ENCODE peak calls at places on chromosomes 4 and X, in six cellular contexts. V, Z, O, X, A and J are unnamed samples.

GRCh38 chr4:87093443-87094123 is 126.8 kb downstream of the KLHL8 start:
- DNase-seq in V (peak), Z (peak), O (no peak), X (peak), A (no peak), J (peak)

GRCh38 chr4:3303840-3304715 is 11.3 kb downstream of the RGS12 start:
- DNase-seq in V (no peak), Z (no peak), O (no peak), X (no peak), A (no peak), J (no peak)

GRCh38 chr4:119135721-119136121 is at the start of gene MYOZ2:
- DNase-seq in V (no peak), Z (no peak), O (no peak), X (no peak), A (no peak), J (peak)

GRCh38 chrX:129655547-129656248 is 942 bp upstream of the APLN start:
- DNase-seq in V (no peak), Z (peak), O (no peak), X (no peak), A (no peak), J (no peak)

GRCh38 chrX:536616-537015 is 94.0 kb upstream of the SHOX start:
- DNase-seq in V (no peak), Z (no peak), O (no peak), X (no peak), A (no peak), J (no peak)

GRCh38 chrX:40092808-40093435 is 4.8 kb downstream of the BCOR start:
- DNase-seq in V (no peak), Z (no peak), O (no peak), X (no peak), A (no peak), J (no peak)

GRCh38 chr4:141849367-141849766 is 213.0 kb downstream of the IL15 start:
- DNase-seq in V (no peak), Z (no peak), O (no peak), X (no peak), A (no peak), J (no peak)

GRCh38 chr4:38452009-38452408 is 212.0 kb upstream of the KLF3 start:
- DNase-seq in V (no peak), Z (no peak), O (no peak), X (no peak), A (no peak), J (no peak)

GRCh38 chr4:124940387-124940786 is 227.9 kb upstream of the ANKRD50 start:
- DNase-seq in V (peak), Z (no peak), O (no peak), X (peak), A (no peak), J (peak)

GRCh38 chr4:77805802-77806201 is 13.4 kb downstream of the CNOT6L start:
- DNase-seq in V (no peak), Z (no peak), O (no peak), X (no peak), A (no peak), J (no peak)

GRCh38 chrX:121008920-121009319 is 23.4 kb upstream of the CT47A1 start:
- DNase-seq in V (peak), Z (no peak), O (no peak), X (no peak), A (no peak), J (peak)

GRCh38 chr4:105474110-105474518 is 252 bp upstream of the PPA2 start:
- DNase-seq in V (peak), Z (no peak), O (no peak), X (peak), A (peak), J (peak)

GRCh38 chr4:185712350-185713024 is 99.5 kb downstream of the SORBS2 start:
- DNase-seq in V (no peak), Z (no peak), O (no peak), X (no peak), A (no peak), J (no peak)

GRCh38 chr4:185711764-185712163 is 100.2 kb downstream of the SORBS2 start:
- DNase-seq in V (peak), Z (no peak), O (no peak), X (no peak), A (no peak), J (peak)

GRCh38 chr4:185708348-185708747 is 103.6 kb downstream of the SORBS2 start:
- DNase-seq in V (peak), Z (no peak), O (no peak), X (peak), A (no peak), J (peak)

GRCh38 chr4:185709802-185710486 is 102.0 kb downstream of the SORBS2 start:
- DNase-seq in V (peak), Z (no peak), O (no peak), X (peak), A (no peak), J (peak)

GRCh38 chr4:185710487-185710995 is 101.5 kb downstream of the SORBS2 start:
- DNase-seq in V (no peak), Z (no peak), O (no peak), X (no peak), A (no peak), J (peak)
- H3K4me3 ChIP-seq in V (no peak), Z (no peak), O (no peak), X (no peak), A (no peak), J (no peak)

GRCh38 chr4:94208918-94209317 is 1.3 kb downstream of the SMARCAD1 start:
- DNase-seq in V (no peak), Z (peak), O (no peak), X (no peak), A (no peak), J (no peak)

GRCh38 chr4:94202769-94203168 is 4.9 kb upstream of the SMARCAD1 start:
- DNase-seq in V (no peak), Z (no peak), O (no peak), X (no peak), A (no peak), J (no peak)

GRCh38 chr4:94207469-94208224 is at the start of gene SMARCAD1:
- DNase-seq in V (peak), Z (peak), O (peak), X (peak), A (peak), J (peak)

DNA sequence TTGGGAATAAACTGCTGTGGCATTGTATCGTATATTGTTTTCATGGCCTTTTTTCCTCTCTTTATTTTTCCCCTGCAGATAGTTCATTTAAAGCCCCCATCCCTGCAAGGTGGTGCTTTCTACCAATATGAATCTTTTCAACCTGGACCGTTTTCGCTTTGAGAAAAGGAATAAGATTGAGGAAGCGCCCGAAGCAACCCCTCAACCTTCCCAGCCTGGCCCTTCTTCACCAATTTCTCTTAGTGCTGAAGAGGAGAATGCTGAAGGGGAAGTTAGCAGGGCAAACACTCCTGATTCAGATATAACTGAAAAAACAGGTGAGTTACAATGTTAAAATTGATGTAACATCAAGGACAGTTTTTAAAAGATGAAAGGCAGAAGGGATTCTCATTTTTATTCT is 603 bp downstream of the SMARCAD1 start:
- DNase-seq in V (no peak), Z (peak), O (no peak), X (no peak), A (no peak), J (no peak)
- H3K4me3 ChIP-seq in V (peak), Z (peak), O (peak), X (peak), A (peak), J (peak)

GRCh38 chr4:89137231-89137630 is 25.9 kb downstream of the TIGD2 start:
- DNase-seq in V (no peak), Z (no peak), O (no peak), X (no peak), A (no peak), J (no peak)

GRCh38 chr4:89137695-89138094 is 26.4 kb downstream of the TIGD2 start:
- DNase-seq in V (no peak), Z (no peak), O (no peak), X (no peak), A (no peak), J (no peak)

GRCh38 chr4:89140168-89140759 is 28.9 kb downstream of the TIGD2 start:
- DNase-seq in V (peak), Z (no peak), O (no peak), X (no peak), A (no peak), J (no peak)

GRCh38 chr4:89146196-89146595 is 34.9 kb downstream of the TIGD2 start:
- DNase-seq in V (no peak), Z (no peak), O (no peak), X (no peak), A (no peak), J (no peak)

DNA sequence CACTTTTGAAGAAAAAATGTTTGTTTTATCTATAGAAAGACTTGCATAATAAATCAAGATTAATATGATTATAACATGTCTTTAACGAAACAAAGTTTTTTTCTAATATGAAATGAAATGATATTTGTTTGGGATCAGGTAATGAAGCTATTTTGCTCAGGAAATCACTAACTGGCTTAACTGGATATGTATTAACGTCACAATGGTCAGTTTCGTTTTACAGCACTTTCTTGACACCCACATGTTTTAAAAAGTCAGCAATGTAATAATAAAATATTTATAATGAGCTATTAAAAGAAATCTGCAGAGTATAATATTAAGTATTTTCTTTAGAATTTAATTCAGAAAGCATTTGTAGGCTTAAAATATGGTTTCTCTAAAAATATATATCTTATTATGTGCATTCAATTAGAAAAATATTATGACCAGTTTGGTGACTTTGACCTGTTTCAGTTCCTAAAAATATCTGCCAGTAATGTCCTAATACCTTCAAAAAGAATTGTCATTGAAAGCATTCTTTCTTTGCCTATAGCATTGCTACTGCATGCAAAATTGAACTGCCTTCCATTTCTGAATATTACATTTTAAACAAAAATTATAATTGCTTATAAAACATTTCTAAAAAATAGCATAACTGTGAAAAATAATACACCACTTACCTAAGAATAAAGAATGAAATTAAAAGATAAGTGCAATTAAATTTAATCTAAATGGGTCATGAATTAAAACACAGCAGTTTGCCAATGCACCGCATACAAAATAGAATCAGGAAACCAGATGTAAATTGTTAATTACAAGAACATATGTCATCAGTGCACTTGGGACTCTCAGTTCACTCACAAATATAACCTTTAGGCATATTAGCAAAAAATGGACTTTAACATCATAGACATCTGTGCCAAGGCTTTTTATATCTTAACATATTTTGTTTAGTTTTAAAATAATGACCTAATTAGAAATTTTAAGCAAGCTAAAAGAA is 31.6 kb downstream of the TIGD2 start:
- DNase-seq in V (no peak), Z (no peak), O (no peak), X (no peak), A (no peak), J (no peak)
- H3K4me3 ChIP-seq in V (no peak), Z (no peak), O (no peak), X (no peak), A (no peak), J (no peak)

GRCh38 chr4:100317032-100317864 is 127.0 kb upstream of the DDIT4L start:
- DNase-seq in V (peak), Z (no peak), O (no peak), X (peak), A (no peak), J (peak)
- H3K4me3 ChIP-seq in V (no peak), Z (no peak), O (no peak), X (no peak), A (no peak), J (no peak)